ENCODE peak calls at places on chromosomes 12 and 14, in eight cellular contexts. C, B, D, T, Y, E, F and P are unnamed samples.

GRCh38 chr12:76943004-76943403 is 64.2 kb upstream of the CSRP2 start:
- DNase-seq in C (no peak), B (no peak), D (no peak), T (no peak), Y (no peak), E (no peak), F (no peak), P (no peak)

GRCh38 chr14:88545256-88545655 is 9.6 kb downstream of the PTPN21 start:
- DNase-seq in C (no peak), B (no peak), D (no peak), T (no peak), Y (no peak), E (no peak), F (no peak), P (no peak)

GRCh38 chr12:100372846-100373245 is 16.0 kb downstream of the SLC17A8 start:
- DNase-seq in C (no peak), B (no peak), D (no peak), T (no peak), Y (no peak), E (no peak), F (no peak), P (no peak)

GRCh38 chr14:63276492-63277342 is 42.0 kb downstream of the GPHB5 start:
- DNase-seq in C (no peak), B (no peak), D (peak; percentile 48), T (peak; percentile 17), Y (peak; percentile 26), E (no peak), F (no peak), P (no peak)

GRCh38 chr14:56108057-56108456 is 10.2 kb upstream of the PELI2 start:
- DNase-seq in C (no peak), B (no peak), D (no peak), T (no peak), Y (no peak), E (no peak), F (no peak), P (no peak)

GRCh38 chr14:35161231-35161630 is 38.9 kb downstream of the PRORP start:
- DNase-seq in C (no peak), B (no peak), D (no peak), T (no peak), Y (no peak), E (no peak), F (no peak), P (no peak)

GRCh38 chr14:30345511-30345910 is 213.4 kb upstream of the G2E3 start:
- DNase-seq in C (no peak), B (no peak), D (no peak), T (peak; percentile 50), Y (no peak), E (no peak), F (no peak), P (no peak)

GRCh38 chr14:32021341-32021740 is 55.8 kb upstream of the ARHGAP5 start:
- DNase-seq in C (no peak), B (no peak), D (no peak), T (no peak), Y (no peak), E (no peak), F (no peak), P (no peak)

GRCh38 chr14:103393687-103394626 is 8.7 kb downstream of the MARK3 start:
- DNase-seq in C (no peak), B (no peak), D (peak; percentile 50), T (no peak), Y (peak; percentile 58), E (no peak), F (no peak), P (no peak)

GRCh38 chr12:122942609-122943008 is 23.7 kb downstream of the ABCB9 start:
- DNase-seq in C (no peak), B (no peak), D (no peak), T (peak; percentile 68), Y (no peak), E (no peak), F (no peak), P (no peak)

GRCh38 chr12:16726879-16727278 is 120.9 kb upstream of the LMO3 start:
- DNase-seq in C (no peak), B (no peak), D (no peak), T (no peak), Y (no peak), E (peak; percentile 14), F (no peak), P (no peak)

GRCh38 chr12:127667131-127667685 is 599.8 kb upstream of the TMEM132C start:
- DNase-seq in C (no peak), B (no peak), D (no peak), T (no peak), Y (no peak), E (no peak), F (no peak), P (no peak)

GRCh38 chr14:20456971-20457370 is 1.9 kb downstream of the APEX1 start:
- DNase-seq in C (no peak), B (no peak), D (no peak), T (no peak), Y (no peak), E (no peak), F (no peak), P (no peak)

GRCh38 chr12:68587448-68587873 is 23.2 kb upstream of the RAP1B start:
- DNase-seq in C (no peak), B (no peak), D (no peak), T (no peak), Y (no peak), E (no peak), F (no peak), P (no peak)

GRCh38 chr12:119412811-119413794 is 78.6 kb downstream of the CCDC60 start:
- DNase-seq in C (peak; percentile 82), B (peak; percentile 94), D (peak; percentile 70), T (peak; percentile 43), Y (peak; percentile 73), E (peak; percentile 44), F (peak; percentile 67), P (peak; percentile 68)
- H3K27me3 ChIP-seq in C (no peaks in the 10 kb centered on the region), B (no peaks in the 10 kb centered on the region), D (no peaks in the 10 kb centered on the region), T (no peaks in the 10 kb centered on the region), Y (no peaks in the 10 kb centered on the region), E (no peaks in the 10 kb centered on the region), F (no peaks in the 10 kb centered on the region), P (no peaks in the 10 kb centered on the region)

GRCh38 chr12:32548691-32549412 is 130.2 kb upstream of the DNM1L start:
- DNase-seq in C (no peak), B (no peak), D (no peak), T (no peak), Y (no peak), E (peak; percentile 23), F (no peak), P (peak; percentile 60)

GRCh38 chr12:32544893-32545292 is 134.2 kb upstream of the DNM1L start:
- DNase-seq in C (no peak), B (no peak), D (no peak), T (no peak), Y (no peak), E (no peak), F (no peak), P (no peak)

GRCh38 chr12:32549675-32550079 is 129.4 kb upstream of the DNM1L start:
- DNase-seq in C (no peak), B (no peak), D (no peak), T (no peak), Y (no peak), E (no peak), F (no peak), P (no peak)

GRCh38 chr12:32545413-32545970 is 133.6 kb upstream of the DNM1L start:
- DNase-seq in C (no peak), B (no peak), D (no peak), T (no peak), Y (no peak), E (no peak), F (no peak), P (no peak)

GRCh38 chr12:32546272-32546671 is 132.8 kb upstream of the DNM1L start:
- DNase-seq in C (no peak), B (no peak), D (no peak), T (peak; percentile 45), Y (no peak), E (no peak), F (no peak), P (no peak)
- TF ChIP-seq EP300 in C (no peak), B (no peak), D (no peak), T (no peak), Y (no peak), E (no peak), F (no peak), P (no peak)

DNA sequence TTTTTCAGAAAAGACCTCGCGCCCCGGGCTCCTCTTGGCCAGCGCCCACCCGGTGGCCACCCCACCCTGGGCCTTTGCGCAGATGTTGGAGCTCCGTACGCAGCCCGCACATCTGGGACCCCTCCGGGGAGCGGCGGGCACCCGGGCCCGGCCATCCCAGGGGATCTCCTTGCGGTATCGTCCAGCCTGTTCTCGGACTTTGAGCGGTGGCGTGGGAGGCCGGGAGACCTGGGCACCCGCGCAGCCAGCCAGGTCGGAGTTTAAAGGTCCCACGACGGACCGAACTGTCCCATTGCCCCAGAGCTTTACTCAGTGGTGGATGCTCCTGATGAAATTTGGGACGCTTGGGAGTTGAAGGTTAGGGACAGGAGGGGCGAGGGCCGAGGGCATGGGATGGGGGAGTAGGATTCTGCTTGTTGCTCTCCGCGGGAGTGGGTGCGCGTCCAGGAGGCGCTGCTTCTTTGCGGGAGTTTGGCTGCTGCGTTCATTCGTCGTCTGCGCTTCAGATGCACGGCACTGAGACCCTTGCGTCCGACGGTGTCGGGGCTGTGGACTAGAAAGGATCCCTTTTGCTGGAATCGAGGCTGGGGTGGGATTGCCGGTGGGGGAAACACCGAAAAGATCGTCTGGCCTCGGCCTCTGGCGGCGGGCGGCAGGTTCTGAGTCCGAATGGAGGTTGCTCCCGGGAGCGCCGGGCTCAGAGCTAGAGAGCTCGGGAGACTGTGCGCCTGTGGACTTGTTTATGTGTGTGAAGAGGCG is 1.4 kb downstream of the NTF3 start:
- DNase-seq in C (no peak), B (peak; percentile 88), D (no peak), T (no peak), Y (no peak), E (no peak), F (no peak), P (no peak)
- H3K27me3 ChIP-seq in C (peaks cover 25% of the 10 kb centered on the region), B (no peaks in the 10 kb centered on the region), D (peaks cover 92% of the 10 kb centered on the region), T (peaks cover 6% of the 10 kb centered on the region), Y (peaks cover 2% of the 10 kb centered on the region), E (no peaks in the 10 kb centered on the region), F (peaks cover 81% of the 10 kb centered on the region), P (peaks cover 7% of the 10 kb centered on the region)

DNA sequence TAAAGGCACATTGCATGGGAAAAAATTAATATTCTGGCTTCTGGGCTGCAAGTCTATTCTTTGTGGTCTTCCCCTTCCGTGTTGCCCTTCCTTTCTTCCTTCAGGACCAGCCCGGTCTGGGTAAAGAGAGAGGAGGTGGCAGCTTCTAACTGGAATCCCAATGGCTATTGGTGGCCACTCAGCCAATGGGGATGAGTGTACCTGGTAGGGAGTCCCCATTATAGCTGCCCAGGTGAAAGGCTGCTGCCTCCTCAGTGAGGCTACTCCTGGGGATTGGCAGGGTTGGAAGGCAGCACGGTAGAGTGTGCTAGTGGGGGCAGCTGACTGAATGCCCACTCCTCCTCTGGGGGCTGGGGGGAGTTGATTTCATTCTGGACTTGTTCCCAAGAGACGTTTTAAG is 112.6 kb downstream of the RBM19 start:
- DNase-seq in C (no peak), B (no peak), D (no peak), T (no peak), Y (no peak), E (no peak), F (no peak), P (no peak)
- TF ChIP-seq EP300 in C (no peak), B (no peak), D (no peak), T (no peak), Y (no peak), E (no peak), F (no peak), P (no peak)

GRCh38 chr12:39538679-39539104 is 80.9 kb downstream of the ABCD2 start:
- DNase-seq in C (no peak), B (no peak), D (no peak), T (no peak), Y (peak; percentile 20), E (no peak), F (no peak), P (no peak)
- H3K27me3 ChIP-seq in C (no peaks in the 10 kb centered on the region), B (no peaks in the 10 kb centered on the region), D (no peaks in the 10 kb centered on the region), T (no peaks in the 10 kb centered on the region), Y (no peaks in the 10 kb centered on the region), E (no peaks in the 10 kb centered on the region), F (no peaks in the 10 kb centered on the region), P (no peaks in the 10 kb centered on the region)